ENCODE peak calls at places on chromosomes 1 and 21, in five cellular contexts. One of them, this sample, is unnamed.

GRCh38 chr1:43706598-43707190 is 642 bp upstream of the ST3GAL3 start:
- DNase-seq in IMR-90: no peak
- DNase-seq in heart left ventricle: no peak
- DNase-seq in lower leg skin: no peak
- DNase-seq in GM12891: no peak
- DNase-seq in this sample: no peak

GRCh38 chr1:112836642-112837041 is 119.4 kb downstream of the SLC16A1 start:
- DNase-seq in IMR-90: no peak
- DNase-seq in heart left ventricle: no peak
- DNase-seq in lower leg skin: no peak
- DNase-seq in GM12891: no peak
- DNase-seq in this sample: no peak

GRCh38 chr1:179953974-179954493 is 576 bp upstream of the CEP350 start:
- DNase-seq in IMR-90: peak; percentile 51
- DNase-seq in heart left ventricle: peak; percentile 8
- DNase-seq in lower leg skin: no peak
- DNase-seq in GM12891: no peak
- DNase-seq in this sample: no peak

GRCh38 chr1:5585256-5585655 is 407.0 kb downstream of the NPHP4 start:
- DNase-seq in IMR-90: no peak
- DNase-seq in heart left ventricle: no peak
- DNase-seq in lower leg skin: no peak
- DNase-seq in GM12891: no peak
- DNase-seq in this sample: no peak

GRCh38 chr1:69263982-69264381 is 303.7 kb upstream of the LRRC7 start:
- DNase-seq in IMR-90: no peak
- DNase-seq in heart left ventricle: peak; percentile 16
- DNase-seq in lower leg skin: no peak
- DNase-seq in GM12891: no peak
- DNase-seq in this sample: no peak

GRCh38 chr1:6157528-6158174 is 22.5 kb downstream of the CHD5 start:
- DNase-seq in IMR-90: peak; percentile 47
- DNase-seq in heart left ventricle: no peak
- DNase-seq in lower leg skin: no peak
- DNase-seq in GM12891: no peak
- DNase-seq in this sample: peak; percentile 92

GRCh38 chr1:59375321-59376220 is 78.7 kb downstream of the FGGY start:
- DNase-seq in IMR-90: peak; percentile 98
- DNase-seq in heart left ventricle: no peak
- DNase-seq in lower leg skin: no peak
- DNase-seq in GM12891: no peak
- DNase-seq in this sample: peak; percentile 46

GRCh38 chr21:26513212-26513611 is 59.9 kb downstream of the CYYR1 start:
- DNase-seq in IMR-90: no peak
- DNase-seq in heart left ventricle: no peak
- DNase-seq in lower leg skin: no peak
- DNase-seq in GM12891: no peak
- DNase-seq in this sample: no peak

GRCh38 chr1:62882161-62882560 is 98.2 kb downstream of the ATG4C start:
- DNase-seq in IMR-90: no peak
- DNase-seq in heart left ventricle: no peak
- DNase-seq in lower leg skin: no peak
- DNase-seq in GM12891: no peak
- DNase-seq in this sample: no peak

GRCh38 chr1:61956012-61956645 is 213.8 kb downstream of the PATJ start:
- DNase-seq in IMR-90: no peak
- DNase-seq in heart left ventricle: no peak
- DNase-seq in lower leg skin: no peak
- DNase-seq in GM12891: no peak
- DNase-seq in this sample: no peak

GRCh38 chr1:181936768-181937581 is 124.5 kb downstream of the ZNF648 start:
- DNase-seq in IMR-90: no peak
- DNase-seq in heart left ventricle: peak; percentile 11
- DNase-seq in lower leg skin: no peak
- DNase-seq in GM12891: peak; percentile 42
- DNase-seq in this sample: peak; percentile 38

GRCh38 chr21:32412998-32413504 is 545 bp downstream of the EVA1C start:
- DNase-seq in IMR-90: no peak
- DNase-seq in heart left ventricle: peak; percentile 45
- DNase-seq in lower leg skin: peak; percentile 93
- DNase-seq in GM12891: no peak
- DNase-seq in this sample: no peak

GRCh38 chr1:56505792-56506191 is 73.6 kb downstream of the PLPP3 start:
- DNase-seq in IMR-90: no peak
- DNase-seq in heart left ventricle: no peak
- DNase-seq in lower leg skin: no peak
- DNase-seq in GM12891: no peak
- DNase-seq in this sample: no peak

GRCh38 chr1:248802454-248802853 is 23.3 kb downstream of the SH3BP5L start:
- DNase-seq in IMR-90: no peak
- DNase-seq in heart left ventricle: no peak
- DNase-seq in lower leg skin: peak; percentile 15
- DNase-seq in GM12891: no peak
- DNase-seq in this sample: no peak

GRCh38 chr1:185735667-185736105 is 1.5 kb downstream of the HMCN1 start:
- DNase-seq in IMR-90: peak; percentile 7
- DNase-seq in heart left ventricle: no peak
- DNase-seq in lower leg skin: no peak
- DNase-seq in GM12891: no peak
- DNase-seq in this sample: no peak

GRCh38 chr1:54986025-54986424 is 5.6 kb downstream of the TMEM61 start:
- DNase-seq in IMR-90: no peak
- DNase-seq in heart left ventricle: no peak
- DNase-seq in lower leg skin: peak; percentile 67
- DNase-seq in GM12891: no peak
- DNase-seq in this sample: no peak

GRCh38 chr1:6956488-6957159 is 171.4 kb downstream of the CAMTA1 start:
- DNase-seq in IMR-90: no peak
- DNase-seq in heart left ventricle: no peak
- DNase-seq in lower leg skin: no peak
- DNase-seq in GM12891: no peak
- DNase-seq in this sample: no peak

GRCh38 chr1:228646717-228647522 is 88.4 kb upstream of the RHOU start:
- DNase-seq in IMR-90: peak; percentile 39
- DNase-seq in heart left ventricle: no peak
- DNase-seq in lower leg skin: peak; percentile 90
- DNase-seq in GM12891: peak; percentile 20
- DNase-seq in this sample: no peak

GRCh38 chr1:201311356-201312011 is 28.2 kb downstream of the PKP1 start:
- DNase-seq in IMR-90: no peak
- DNase-seq in heart left ventricle: no peak
- DNase-seq in lower leg skin: no peak
- DNase-seq in GM12891: no peak
- DNase-seq in this sample: peak; percentile 44

GRCh38 chr1:205041998-205042910 is 758 bp upstream of the CNTN2 start:
- DNase-seq in IMR-90: no peak
- DNase-seq in heart left ventricle: no peak
- DNase-seq in lower leg skin: no peak
- DNase-seq in GM12891: no peak
- DNase-seq in this sample: no peak

GRCh38 chr1:230424440-230425251 is 1.5 kb downstream of the PGBD5 start:
- DNase-seq in IMR-90: no peak
- DNase-seq in heart left ventricle: no peak
- DNase-seq in lower leg skin: no peak
- DNase-seq in GM12891: no peak
- DNase-seq in this sample: no peak
- TF ChIP-seq POLR2A in IMR-90: no peak
- TF ChIP-seq POLR2A in heart left ventricle: no peak
- TF ChIP-seq POLR2A in lower leg skin: no peak
- TF ChIP-seq POLR2A in GM12891: no peak
- TF ChIP-seq POLR2A in this sample: no peak

GRCh38 chr1:40040511-40041465 is at the start of gene CAP1:
- DNase-seq in IMR-90: peak; percentile 98
- DNase-seq in heart left ventricle: peak; percentile 99
- DNase-seq in lower leg skin: peak; percentile 100
- DNase-seq in GM12891: peak; percentile 91
- DNase-seq in this sample: peak; percentile 94
- TF ChIP-seq POLR2A in IMR-90: peak; percentile 70
- TF ChIP-seq POLR2A in heart left ventricle: no peak
- TF ChIP-seq POLR2A in lower leg skin: no peak
- TF ChIP-seq POLR2A in GM12891: peak; percentile 68
- TF ChIP-seq POLR2A in this sample: peak; percentile 83

GRCh38 chr1:89633103-89633744 is at the start of gene LRRC8C:
- DNase-seq in IMR-90: peak; percentile 48
- DNase-seq in heart left ventricle: peak; percentile 54
- DNase-seq in lower leg skin: peak; percentile 90
- DNase-seq in GM12891: peak; percentile 45
- DNase-seq in this sample: peak; percentile 46
- TF ChIP-seq POLR2A in IMR-90: peak; percentile 55
- TF ChIP-seq POLR2A in heart left ventricle: no peak
- TF ChIP-seq POLR2A in lower leg skin: no peak
- TF ChIP-seq POLR2A in GM12891: no peak
- TF ChIP-seq POLR2A in this sample: peak; percentile 59

DNA sequence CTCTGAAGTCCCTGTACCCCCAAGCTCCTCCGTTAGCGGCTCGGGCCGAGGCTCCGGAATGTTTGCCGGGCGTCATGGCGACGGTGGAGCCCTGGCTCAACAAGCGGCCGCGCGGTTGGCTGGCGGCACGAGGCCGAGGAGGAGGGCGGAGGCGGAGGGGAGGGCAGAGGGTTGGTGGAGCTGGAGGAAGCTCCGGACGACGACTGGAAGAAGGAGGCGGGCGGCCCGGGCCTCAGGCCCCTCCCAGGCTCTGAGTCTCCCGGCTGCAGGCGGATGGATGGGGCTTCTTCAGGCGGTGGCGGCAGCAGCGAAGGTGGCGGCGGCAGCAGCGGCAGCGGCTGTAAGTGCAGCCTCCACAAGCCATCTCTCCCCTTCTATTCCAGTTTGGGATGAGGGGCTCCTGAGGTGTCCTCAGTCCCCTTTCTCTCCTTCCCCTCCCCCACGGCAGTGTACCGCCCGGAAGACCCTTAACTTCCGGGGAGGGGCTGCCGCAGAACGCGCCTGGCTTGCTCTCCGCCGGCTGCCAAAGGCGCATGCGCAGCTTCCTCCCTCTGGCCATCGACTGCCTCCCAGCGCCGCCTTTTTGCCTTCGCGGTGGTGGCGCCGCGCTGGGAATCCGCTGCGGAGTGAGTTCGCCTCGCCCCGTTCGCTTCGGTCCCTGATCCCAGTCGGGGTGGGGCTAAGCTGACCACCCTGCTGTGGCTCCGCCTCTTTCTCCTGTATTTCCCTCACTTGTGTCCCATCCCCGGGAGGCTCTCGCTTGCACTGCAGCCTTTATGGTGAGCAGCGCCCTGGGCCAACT is at the start of the genes DNAI4 and MIER1:
- DNase-seq in IMR-90: peak; percentile 98
- DNase-seq in heart left ventricle: peak; percentile 98
- DNase-seq in lower leg skin: peak; percentile 99
- DNase-seq in GM12891: peak; percentile 97
- DNase-seq in this sample: peak; percentile 91
- TF ChIP-seq POLR2A in IMR-90: peak; percentile 63
- TF ChIP-seq POLR2A in heart left ventricle: no peak
- TF ChIP-seq POLR2A in lower leg skin: no peak
- TF ChIP-seq POLR2A in GM12891: peak; percentile 87
- TF ChIP-seq POLR2A in this sample: peak; percentile 61

DNA sequence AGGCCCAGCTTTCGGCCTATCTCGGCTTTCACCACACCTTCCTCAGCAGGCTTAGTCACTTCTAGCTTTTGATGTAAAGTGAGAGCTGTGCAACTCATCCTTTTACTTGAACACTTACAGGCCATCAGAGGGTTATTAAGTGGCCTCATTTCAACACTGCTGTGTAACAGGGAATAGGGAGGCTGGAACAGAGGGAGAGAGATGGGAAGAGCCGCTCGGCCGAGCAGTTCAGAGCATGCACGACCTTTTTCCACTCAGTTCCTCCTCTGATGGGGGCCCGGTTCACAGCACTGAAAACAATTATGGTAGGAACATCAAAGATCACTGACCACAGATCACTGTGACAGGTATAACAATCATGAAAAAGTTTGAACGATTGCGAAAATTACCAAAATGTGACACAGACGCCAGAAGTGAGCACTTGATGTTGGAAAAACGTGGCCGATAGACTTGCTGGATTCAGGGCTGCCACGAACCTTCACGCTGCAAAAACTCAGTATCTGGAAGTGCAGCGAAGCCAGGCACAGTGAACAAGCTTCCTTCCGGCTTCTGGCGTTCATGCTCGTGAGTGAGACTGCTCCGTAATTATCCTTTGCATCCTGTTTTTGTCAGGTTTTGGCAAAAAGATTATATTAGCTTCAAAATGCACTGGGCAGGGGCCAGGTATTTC is 28.6 kb downstream of the AGPAT3 start:
- DNase-seq in IMR-90: no peak
- DNase-seq in heart left ventricle: no peak
- DNase-seq in lower leg skin: no peak
- DNase-seq in GM12891: no peak
- DNase-seq in this sample: no peak
- TF ChIP-seq POLR2A in IMR-90: no peak
- TF ChIP-seq POLR2A in heart left ventricle: no peak
- TF ChIP-seq POLR2A in lower leg skin: no peak
- TF ChIP-seq POLR2A in GM12891: no peak
- TF ChIP-seq POLR2A in this sample: no peak